ENCODE peak calls at places on chromosomes 2 and 18, in ten cellular contexts. L is upper lobe of right lung; A is activated CD8-positive, alpha-beta memory T cell treated with anti-CD3 and anti-CD28 coated beads, Interleukin-2, amount 50 U/mL, for 48 hours; V is D341Med; P is small intestine; X is CD8-positive, alpha-beta memory T cell; Y is GM23338; E is endothelial cell; U is stimulated activated CD8-positive, alpha-beta memory T cell treated with anti-CD3 and anti-CD28 coated beads, Interleukin-4, amount 100 ng/mL, for 24 hours; G is fibroblast of pulmonary artery. K is an unnamed sample.
A peak's percentile ranks its signal among the peaks of the same experiment; 100 is the strongest.

GRCh38 chr2:32743480-32744236 is 115.8 kb downstream of the TTC27 start:
- DNase-seq in X (no peak), V (no peak), P (no peak), A (no peak), G (no peak), Y (no peak), E (no peak), L (no peak), U (no peak), K (no peak)

GRCh38 chr2:19362094-19362649 is 3.7 kb upstream of the OSR1 start:
- DNase-seq in V (no peak), X (no peak), P (peak; percentile 63), Y (no peak), L (no peak), U (no peak), E (no peak), A (no peak), G (no peak), K (peak; percentile 49)

GRCh38 chr2:207498427-207498826 is 31.3 kb upstream of the CREB1 start:
- DNase-seq in E (no peak), X (no peak), L (no peak), U (no peak), G (no peak), P (no peak), Y (no peak), V (no peak), A (no peak), K (no peak)

GRCh38 chr2:215358891-215359575 is 47.2 kb downstream of the ATIC start:
- DNase-seq in U (no peak), P (no peak), G (peak; percentile 49), E (no peak), Y (no peak), V (no peak), X (no peak), L (no peak), A (no peak), K (no peak)

GRCh38 chr2:1591978-1592907 is 152.1 kb downstream of the PXDN start:
- DNase-seq in V (no peak), L (peak; percentile 85), E (peak; percentile 71), A (no peak), Y (peak; percentile 93), P (no peak), U (no peak), X (peak; percentile 26), G (peak; percentile 97), K (no peak)

GRCh38 chr2:59182249-59182648 is 941.1 kb upstream of the FANCL start:
- DNase-seq in Y (peak; percentile 91), G (peak; percentile 2), P (no peak), E (peak; percentile 45), L (no peak), U (no peak), A (no peak), V (peak; percentile 71), X (no peak), K (no peak)

GRCh38 chr2:9280204-9280603 is 73.6 kb downstream of the ASAP2 start:
- DNase-seq in A (no peak), G (no peak), P (no peak), U (no peak), Y (no peak), X (no peak), E (no peak), L (no peak), V (no peak), K (no peak)

GRCh38 chr18:7946724-7947377 is 379.7 kb downstream of the PTPRM start:
- DNase-seq in Y (peak; percentile 25), G (peak; percentile 92), E (peak; percentile 26), L (no peak), A (no peak), P (peak; percentile 72), U (no peak), V (peak; percentile 41), X (no peak), K (peak; percentile 17)

GRCh38 chr2:85792783-85793441 is 39.1 kb downstream of the ATOH8 start:
- DNase-seq in E (no peak), X (no peak), V (no peak), L (peak; percentile 64), G (peak; percentile 91), U (no peak), P (no peak), A (no peak), Y (no peak), K (no peak)

GRCh38 chr2:97961534-97961933 is 34.2 kb downstream of the TMEM131 start:
- DNase-seq in X (no peak), L (no peak), Y (no peak), P (no peak), G (no peak), V (no peak), A (no peak), U (no peak), E (no peak), K (no peak)

K was measured in central memory CD4-positive, alpha-beta T cell.